ENCODE peak calls at places on chromosomes 11 and 22, in eight cellular contexts. One of them, this sample, is unnamed.

GRCh38 chr11:75055511-75055910 is 41.2 kb downstream of the OR2AT4 start:
- DNase-seq in stimulated activated CD4-positive, alpha-beta T cell treated with anti-CD3 and anti-CD28 coated beads, TNF-alpha, amount 100 ng/mL, for 1 hour: no peak
- DNase-seq in A172: no peak
- DNase-seq in HCEC 1CT: peak; percentile 71
- DNase-seq in tibial artery: no peak
- DNase-seq in neural progenitor cell: no peak
- DNase-seq in cerebellum: no peak
- DNase-seq in stromal cell of bone marrow: no peak
- DNase-seq in this sample: no peak

GRCh38 chr11:121351089-121351488 is 58.5 kb downstream of the SC5D start:
- DNase-seq in neural progenitor cell: no peak
- DNase-seq in A172: no peak
- DNase-seq in tibial artery: no peak
- DNase-seq in stimulated activated CD4-positive, alpha-beta T cell treated with anti-CD3 and anti-CD28 coated beads, TNF-alpha, amount 100 ng/mL, for 1 hour: no peak
- DNase-seq in stromal cell of bone marrow: no peak
- DNase-seq in cerebellum: peak; percentile 50
- DNase-seq in HCEC 1CT: no peak
- DNase-seq in this sample: no peak

GRCh38 chr11:613369-613968 is 2.3 kb downstream of the IRF7 start:
- DNase-seq in stimulated activated CD4-positive, alpha-beta T cell treated with anti-CD3 and anti-CD28 coated beads, TNF-alpha, amount 100 ng/mL, for 1 hour: peak; percentile 50
- DNase-seq in A172: no peak
- DNase-seq in cerebellum: no peak
- DNase-seq in stromal cell of bone marrow: peak; percentile 26
- DNase-seq in HCEC 1CT: no peak
- DNase-seq in neural progenitor cell: peak; percentile 92
- DNase-seq in tibial artery: peak; percentile 72
- DNase-seq in this sample: peak; percentile 87

GRCh38 chr11:24391165-24391564 is 105.7 kb upstream of the LUZP2 start:
- DNase-seq in HCEC 1CT: peak; percentile 52
- DNase-seq in cerebellum: no peak
- DNase-seq in A172: peak; percentile 43
- DNase-seq in stromal cell of bone marrow: peak; percentile 5
- DNase-seq in stimulated activated CD4-positive, alpha-beta T cell treated with anti-CD3 and anti-CD28 coated beads, TNF-alpha, amount 100 ng/mL, for 1 hour: no peak
- DNase-seq in tibial artery: no peak
- DNase-seq in neural progenitor cell: no peak
- DNase-seq in this sample: no peak

GRCh38 chr11:3890806-3891205 is 35.3 kb downstream of the STIM1 start:
- DNase-seq in neural progenitor cell: no peak
- DNase-seq in stromal cell of bone marrow: no peak
- DNase-seq in A172: no peak
- DNase-seq in stimulated activated CD4-positive, alpha-beta T cell treated with anti-CD3 and anti-CD28 coated beads, TNF-alpha, amount 100 ng/mL, for 1 hour: no peak
- DNase-seq in HCEC 1CT: no peak
- DNase-seq in tibial artery: no peak
- DNase-seq in cerebellum: no peak
- DNase-seq in this sample: no peak

GRCh38 chr22:21707677-21708076 is 27.9 kb downstream of the YPEL1 start:
- DNase-seq in cerebellum: no peak
- DNase-seq in stimulated activated CD4-positive, alpha-beta T cell treated with anti-CD3 and anti-CD28 coated beads, TNF-alpha, amount 100 ng/mL, for 1 hour: no peak
- DNase-seq in A172: no peak
- DNase-seq in HCEC 1CT: no peak
- DNase-seq in stromal cell of bone marrow: no peak
- DNase-seq in tibial artery: no peak
- DNase-seq in neural progenitor cell: no peak
- DNase-seq in this sample: no peak

GRCh38 chr11:1564535-1565172 is 7.4 kb downstream of the DUSP8 start:
- DNase-seq in stimulated activated CD4-positive, alpha-beta T cell treated with anti-CD3 and anti-CD28 coated beads, TNF-alpha, amount 100 ng/mL, for 1 hour: no peak
- DNase-seq in A172: peak; percentile 90
- DNase-seq in tibial artery: peak; percentile 31
- DNase-seq in cerebellum: peak; percentile 85
- DNase-seq in neural progenitor cell: peak; percentile 90
- DNase-seq in stromal cell of bone marrow: peak; percentile 18
- DNase-seq in HCEC 1CT: peak; percentile 60
- DNase-seq in this sample: peak; percentile 67

GRCh38 chr22:23844739-23845202 is 6.0 kb upstream of the DERL3 start:
- DNase-seq in A172: no peak
- DNase-seq in stimulated activated CD4-positive, alpha-beta T cell treated with anti-CD3 and anti-CD28 coated beads, TNF-alpha, amount 100 ng/mL, for 1 hour: no peak
- DNase-seq in cerebellum: no peak
- DNase-seq in neural progenitor cell: no peak
- DNase-seq in HCEC 1CT: no peak
- DNase-seq in stromal cell of bone marrow: no peak
- DNase-seq in tibial artery: no peak
- DNase-seq in this sample: no peak

GRCh38 chr22:47740109-47740805 is 977.8 kb downstream of the TBC1D22A start:
- DNase-seq in A172: no peak
- DNase-seq in cerebellum: no peak
- DNase-seq in stimulated activated CD4-positive, alpha-beta T cell treated with anti-CD3 and anti-CD28 coated beads, TNF-alpha, amount 100 ng/mL, for 1 hour: no peak
- DNase-seq in tibial artery: no peak
- DNase-seq in stromal cell of bone marrow: no peak
- DNase-seq in HCEC 1CT: no peak
- DNase-seq in neural progenitor cell: no peak
- DNase-seq in this sample: no peak